ENCODE peak calls at places on chromosomes 4 and X, in six cellular contexts. W, R, F, X, E and J are unnamed samples.

GRCh38 chr4:95548738-95549245 is at the start of gene UNC5C:
- DNase-seq in W (peak), R (peak), F (no peak), X (no peak), E (peak), J (peak)

GRCh38 chr4:186762361-186762760 is 38.7 kb upstream of the FAT1 start:
- DNase-seq in W (no peak), R (no peak), F (no peak), X (peak), E (no peak), J (no peak)

GRCh38 chr4:110014233-110014632 is 101.5 kb downstream of the EGF start:
- DNase-seq in W (no peak), R (no peak), F (no peak), X (no peak), E (no peak), J (no peak)

GRCh38 chrX:24148535-24149345 is 789 bp upstream of the ZFX start:
- DNase-seq in W (peak), R (peak), F (no peak), X (peak), E (no peak), J (no peak)

GRCh38 chr4:69518102-69518501 is 22.4 kb upstream of the UGT2B4 start:
- DNase-seq in W (no peak), R (no peak), F (no peak), X (peak), E (no peak), J (no peak)

GRCh38 chrX:65644621-65645287 is 22.7 kb upstream of the MSN start:
- DNase-seq in W (peak), R (peak), F (peak), X (no peak), E (peak), J (peak)

GRCh38 chrX:11193035-11193469 is 81.9 kb downstream of the HCCS start:
- DNase-seq in W (no peak), R (no peak), F (no peak), X (no peak), E (no peak), J (no peak)

GRCh38 chr4:40152642-40153041 is 44.2 kb upstream of the RHOH start:
- DNase-seq in W (no peak), R (no peak), F (no peak), X (no peak), E (no peak), J (no peak)

DNA sequence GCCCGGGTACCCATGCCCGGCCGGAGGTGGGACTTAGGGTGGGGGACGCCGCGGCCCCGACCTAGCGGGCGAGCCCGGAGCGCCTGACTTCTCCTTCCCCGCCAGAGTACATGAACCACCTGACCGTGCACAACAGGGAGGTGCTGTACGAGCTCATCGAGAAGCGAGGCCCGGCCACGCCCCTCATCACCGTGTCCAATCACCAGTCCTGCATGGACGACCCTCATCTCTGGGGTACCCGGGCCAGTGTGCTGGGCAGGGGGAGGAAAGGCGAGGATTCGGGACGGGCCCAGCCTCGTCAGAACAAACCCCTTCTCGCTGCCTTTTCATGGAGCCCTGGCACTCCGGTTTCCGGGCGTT is 622 bp downstream of the TAFAZZIN start:
- DNase-seq in W (peak), R (peak), F (peak), X (peak), E (no peak), J (peak)
- TF ChIP-seq POLR2A in W (no peak), R (no peak), F (peak), X (peak), E (peak), J (no peak)

GRCh38 chrX:37779857-37780256 is at the start of gene CYBB:
- DNase-seq in W (no peak), R (no peak), F (no peak), X (no peak), E (no peak), J (no peak)
- TF ChIP-seq POLR2A in W (no peak), R (no peak), F (no peak), X (no peak), E (no peak), J (no peak)

GRCh38 chrX:15674514-15674898 is 9.9 kb upstream of the CLTRN start:
- DNase-seq in W (peak), R (peak), F (peak), X (peak), E (peak), J (no peak)
- TF ChIP-seq POLR2A in W (no peak), R (no peak), F (peak), X (peak), E (peak), J (no peak)

GRCh38 chr4:13888112-13888511 is 260.6 kb upstream of the BOD1L1 start:
- DNase-seq in W (no peak), R (no peak), F (no peak), X (no peak), E (peak), J (no peak)

GRCh38 chr4:13891544-13891939 is 264.0 kb upstream of the BOD1L1 start:
- DNase-seq in W (no peak), R (no peak), F (no peak), X (no peak), E (no peak), J (no peak)

GRCh38 chr4:13893987-13894386 is 266.5 kb upstream of the BOD1L1 start:
- DNase-seq in W (no peak), R (no peak), F (no peak), X (no peak), E (no peak), J (no peak)

GRCh38 chr4:13893221-13893620 is 265.7 kb upstream of the BOD1L1 start:
- DNase-seq in W (no peak), R (no peak), F (no peak), X (no peak), E (no peak), J (no peak)

DNA sequence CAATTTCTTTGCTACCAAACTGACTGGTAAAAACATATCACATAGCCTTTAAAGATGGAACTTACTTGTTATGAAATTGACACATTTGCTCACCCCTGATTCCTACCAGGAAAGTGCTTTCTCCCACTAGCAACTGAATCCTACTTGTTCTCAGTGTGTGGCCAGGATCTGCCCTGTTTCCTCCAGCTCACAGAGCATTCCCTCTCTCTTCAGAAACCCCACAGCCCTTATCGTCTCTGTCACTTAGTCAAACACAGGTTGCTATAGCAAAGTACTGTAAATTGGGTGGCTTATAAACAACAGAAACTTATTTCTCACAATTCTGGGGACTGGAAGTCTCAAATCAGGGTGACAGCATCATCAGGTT is 265.2 kb upstream of the BOD1L1 start:
- DNase-seq in W (no peak), R (no peak), F (no peak), X (no peak), E (no peak), J (no peak)
- TF ChIP-seq POLR2A in W (no peak), R (no peak), F (no peak), X (no peak), E (no peak), J (no peak)